ENCODE peak calls at places on chromosome 10, in five cellular contexts. One of them, this sample, is unnamed.

GRCh38 chr10:132940791-132941465 is 1.4 kb downstream of the CFAP46 start:
- DNase-seq in psoas muscle: no peak
- DNase-seq in fibroblast of lung: no peak
- DNase-seq in RWPE2: no peak
- DNase-seq in lung: no peak
- DNase-seq in this sample: no peak

GRCh38 chr10:128324058-128324457 is 197.8 kb upstream of the MKI67 start:
- DNase-seq in psoas muscle: peak; percentile 53
- DNase-seq in fibroblast of lung: no peak
- DNase-seq in RWPE2: no peak
- DNase-seq in lung: no peak
- DNase-seq in this sample: no peak

GRCh38 chr10:101839421-101840063 is 4.1 kb downstream of the KCNIP2 start:
- DNase-seq in psoas muscle: peak; percentile 44
- DNase-seq in fibroblast of lung: no peak
- DNase-seq in RWPE2: no peak
- DNase-seq in lung: peak; percentile 45
- DNase-seq in this sample: no peak

GRCh38 chr10:108789911-108790310 is 1133.4 kb downstream of the XPNPEP1 start:
- DNase-seq in psoas muscle: no peak
- DNase-seq in fibroblast of lung: peak; percentile 92
- DNase-seq in RWPE2: peak; percentile 34
- DNase-seq in lung: no peak
- DNase-seq in this sample: no peak

GRCh38 chr10:102509387-102509786 is 5.6 kb downstream of the SUFU start:
- DNase-seq in psoas muscle: no peak
- DNase-seq in fibroblast of lung: peak; percentile 54
- DNase-seq in RWPE2: no peak
- DNase-seq in lung: no peak
- DNase-seq in this sample: no peak

GRCh38 chr10:31952066-31952465 is 23.4 kb upstream of the ARHGAP12 start:
- DNase-seq in psoas muscle: no peak
- DNase-seq in fibroblast of lung: peak; percentile 22
- DNase-seq in RWPE2: no peak
- DNase-seq in lung: no peak
- DNase-seq in this sample: no peak

GRCh38 chr10:131445623-131446022 is 134.1 kb upstream of the TCERG1L start:
- DNase-seq in psoas muscle: no peak
- DNase-seq in fibroblast of lung: no peak
- DNase-seq in RWPE2: no peak
- DNase-seq in lung: no peak
- DNase-seq in this sample: no peak

GRCh38 chr10:107487284-107487683 is 322.8 kb upstream of the SORCS1 start:
- DNase-seq in psoas muscle: no peak
- DNase-seq in fibroblast of lung: no peak
- DNase-seq in RWPE2: no peak
- DNase-seq in lung: no peak
- DNase-seq in this sample: no peak

GRCh38 chr10:78972160-78972946 is 96.4 kb upstream of the ZMIZ1 start:
- DNase-seq in psoas muscle: peak; percentile 90
- DNase-seq in fibroblast of lung: peak; percentile 89
- DNase-seq in RWPE2: no peak
- DNase-seq in lung: peak; percentile 45
- DNase-seq in this sample: no peak

DNA sequence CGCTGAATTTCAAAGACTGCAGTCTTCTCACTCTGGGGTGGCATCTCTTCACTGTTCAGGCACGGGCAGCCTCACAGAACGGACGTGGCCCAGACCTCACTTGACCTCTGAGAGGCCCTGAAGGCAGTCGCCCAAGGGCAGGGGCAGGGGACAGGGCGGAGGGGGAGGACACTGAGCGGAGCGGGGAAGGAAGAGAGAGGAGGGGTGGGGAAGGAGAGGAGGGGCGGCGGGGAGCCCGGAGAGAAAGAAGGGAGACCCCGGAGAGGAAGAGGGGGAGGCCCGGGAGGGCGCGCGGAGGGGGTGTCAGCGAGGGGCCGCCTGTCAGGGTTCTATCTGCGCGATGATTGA is 58.7 kb upstream of the COMTD1 start:
- DNase-seq in psoas muscle: peak; percentile 52
- DNase-seq in fibroblast of lung: no peak
- DNase-seq in RWPE2: no peak
- DNase-seq in lung: no peak
- DNase-seq in this sample: no peak
- H3K4me3 ChIP-seq in psoas muscle: peak overlapping the region; percentile 83
- H3K4me3 ChIP-seq in fibroblast of lung: no peak overlapping the region
- H3K4me3 ChIP-seq in RWPE2: peak overlapping the region; percentile 40
- H3K4me3 ChIP-seq in lung: peak overlapping the region; percentile 26
- H3K4me3 ChIP-seq in this sample: peak overlapping the region; percentile 31

DNA sequence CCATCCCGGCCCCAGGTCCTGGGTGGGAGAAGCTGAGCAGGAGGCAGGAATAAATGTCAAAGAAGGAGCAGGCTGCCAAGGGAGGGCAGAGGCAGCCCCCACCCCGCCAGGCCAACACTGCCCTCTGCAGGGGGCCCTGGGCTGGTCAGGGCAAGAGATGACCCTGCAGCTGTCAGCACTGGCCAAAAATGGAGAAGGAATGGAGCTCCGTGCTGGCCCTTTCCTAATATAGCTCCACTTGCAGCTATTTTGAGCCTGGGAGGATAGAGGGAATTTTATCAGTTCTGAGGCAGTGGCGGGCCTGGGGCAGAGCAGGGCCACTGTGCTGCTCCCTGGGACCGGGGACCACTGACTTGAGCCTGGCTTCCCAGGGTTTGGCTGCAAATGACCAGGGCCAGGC is 16.0 kb downstream of the LDB3 start:
- DNase-seq in psoas muscle: peak; percentile 75
- DNase-seq in fibroblast of lung: peak; percentile 15
- DNase-seq in RWPE2: no peak
- DNase-seq in lung: no peak
- DNase-seq in this sample: no peak
- TF ChIP-seq CTCF in psoas muscle: peak; percentile 80
- TF ChIP-seq CTCF in fibroblast of lung: peak; percentile 38
- TF ChIP-seq CTCF in RWPE2: peak; percentile 46
- TF ChIP-seq CTCF in lung: no peak
- TF ChIP-seq CTCF in this sample: peak; percentile 21

DNA sequence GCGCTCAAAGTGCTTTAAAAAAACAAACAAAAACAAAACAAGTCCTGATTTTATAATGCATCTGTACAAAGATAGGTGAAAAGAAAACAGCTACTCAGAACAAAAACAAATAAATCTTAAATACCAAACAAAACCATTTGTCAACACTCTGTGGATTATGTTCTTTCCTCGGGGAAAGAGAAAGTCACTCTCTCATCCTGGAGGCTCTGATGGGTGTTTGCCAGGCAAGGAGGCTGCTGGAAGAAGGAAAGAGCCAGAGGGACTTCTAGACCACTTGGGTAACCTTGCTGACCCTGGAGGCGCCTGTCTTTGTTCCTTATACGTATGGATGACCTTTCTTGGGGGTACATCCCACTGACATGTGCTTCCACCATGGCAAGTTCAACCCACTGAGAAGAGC is 92.7 kb downstream of the ZRANB1 start:
- DNase-seq in psoas muscle: no peak
- DNase-seq in fibroblast of lung: no peak
- DNase-seq in RWPE2: no peak
- DNase-seq in lung: no peak
- DNase-seq in this sample: no peak
- H3K4me3 ChIP-seq in psoas muscle: no peak overlapping the region
- H3K4me3 ChIP-seq in fibroblast of lung: no peak overlapping the region
- H3K4me3 ChIP-seq in RWPE2: no peak overlapping the region
- H3K4me3 ChIP-seq in lung: no peak overlapping the region
- H3K4me3 ChIP-seq in this sample: no peak overlapping the region

GRCh38 chr10:121734517-121735137 is 136.4 kb upstream of the FGFR2 start:
- DNase-seq in psoas muscle: no peak
- DNase-seq in fibroblast of lung: no peak
- DNase-seq in RWPE2: no peak
- DNase-seq in lung: no peak
- DNase-seq in this sample: no peak

GRCh38 chr10:121735248-121735647 is 137.0 kb upstream of the FGFR2 start:
- DNase-seq in psoas muscle: no peak
- DNase-seq in fibroblast of lung: no peak
- DNase-seq in RWPE2: no peak
- DNase-seq in lung: no peak
- DNase-seq in this sample: no peak

GRCh38 chr10:121736315-121737002 is 138.2 kb upstream of the FGFR2 start:
- DNase-seq in psoas muscle: no peak
- DNase-seq in fibroblast of lung: peak; percentile 3
- DNase-seq in RWPE2: no peak
- DNase-seq in lung: no peak
- DNase-seq in this sample: no peak

DNA sequence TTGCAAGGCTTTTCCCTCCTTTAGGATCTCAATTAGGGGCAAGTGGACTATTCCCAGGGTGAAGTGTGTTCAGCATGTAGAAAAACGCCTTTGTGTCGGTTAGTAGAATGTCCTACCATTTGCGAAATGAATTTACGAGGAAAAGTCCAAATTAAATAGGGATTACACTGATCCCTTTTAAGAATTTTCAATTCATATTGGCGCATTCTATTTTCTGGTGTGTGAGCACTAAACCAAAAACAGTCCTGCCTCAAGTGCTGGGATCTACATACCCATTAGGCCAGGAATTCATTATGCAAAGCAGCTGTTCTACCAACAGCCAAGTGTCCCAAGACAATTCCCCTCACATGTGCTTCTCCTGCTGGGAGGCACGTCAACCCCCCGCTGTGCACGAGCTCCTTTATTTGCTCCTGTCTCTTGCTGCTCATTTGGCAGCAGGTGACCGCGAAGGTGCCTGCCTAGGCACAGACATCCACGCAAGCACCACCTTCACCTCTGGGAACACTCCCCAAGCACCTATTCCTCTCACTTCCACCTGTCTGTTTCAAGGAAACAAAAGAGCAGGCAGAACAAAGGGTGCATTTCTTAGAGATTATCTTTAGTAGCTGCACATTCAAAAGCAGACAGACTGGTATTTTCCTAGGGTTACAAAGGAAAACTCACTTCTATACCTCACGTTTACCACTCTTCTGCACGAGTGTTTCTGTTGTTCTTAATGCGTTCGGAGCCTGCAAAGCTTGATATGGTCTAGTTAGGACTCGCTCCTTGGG is 134.6 kb upstream of the FGFR2 start:
- DNase-seq in psoas muscle: no peak
- DNase-seq in fibroblast of lung: no peak
- DNase-seq in RWPE2: no peak
- DNase-seq in lung: no peak
- DNase-seq in this sample: no peak
- TF ChIP-seq CTCF in psoas muscle: no peak
- TF ChIP-seq CTCF in fibroblast of lung: no peak
- TF ChIP-seq CTCF in RWPE2: no peak
- TF ChIP-seq CTCF in lung: no peak
- TF ChIP-seq CTCF in this sample: no peak

This sample was measured in GM12864.